ENCODE peak calls at places on chromosomes 4 and X, in nine cellular contexts. E, U, L, J, N, Y, T, S and V are unnamed samples.

GRCh38 chr4:958836-959337 is 14.5 kb downstream of the DGKQ start:
- DNase-seq in Y (no peak), S (no peak), T (no peak), N (no peak), J (no peak), L (no peak), E (no peak), U (no peak), V (no peak)

GRCh38 chrX:69109706-69110635 is 55.3 kb downstream of the PJA1 start:
- DNase-seq in N (no peak), T (no peak), Y (no peak), E (no peak), U (no peak), L (no peak), S (no peak), J (no peak), V (peak; percentile 38)

GRCh38 chr4:107648178-107648991 is 71.6 kb downstream of the PAPSS1 start:
- DNase-seq in Y (no peak), T (no peak), L (no peak), E (no peak), J (no peak), N (no peak), S (peak; percentile 11), U (no peak), V (no peak)

GRCh38 chr4:102760645-102761477 is at the start of gene MANBA:
- DNase-seq in N (peak; percentile 57), Y (peak; percentile 77), T (peak; percentile 41), J (peak; percentile 78), L (peak; percentile 77), E (peak; percentile 91), U (peak; percentile 63), S (peak; percentile 96), V (peak; percentile 69)

GRCh38 chrX:3346436-3347329 is at the start of gene MXRA5:
- DNase-seq in S (peak; percentile 46), U (peak; percentile 14), L (peak; percentile 1), N (no peak), J (no peak), T (no peak), E (no peak), Y (no peak), V (no peak)

GRCh38 chr4:85837334-85837733 is 362.4 kb downstream of the ARHGAP24 start:
- DNase-seq in S (no peak), T (no peak), U (no peak), L (peak; percentile 58), E (peak; percentile 26), Y (no peak), J (no peak), N (no peak), V (no peak)

GRCh38 chrX:146454363-146454762 is 355.2 kb upstream of the CXorf51B start:
- DNase-seq in N (no peak), U (no peak), S (no peak), L (no peak), E (no peak), Y (no peak), J (no peak), T (no peak), V (no peak)

GRCh38 chrX:103531002-103531401 is 11.7 kb upstream of the RAB40A start:
- DNase-seq in J (no peak), T (no peak), E (peak; percentile 9), S (no peak), Y (no peak), L (peak; percentile 86), U (no peak), N (no peak), V (no peak)

GRCh38 chrX:1657367-1658082 is 42.7 kb downstream of the ASMT start:
- DNase-seq in L (peak; percentile 50), E (no peak), J (peak; percentile 35), N (no peak), Y (peak; percentile 66), S (no peak), T (no peak), U (no peak), V (peak; percentile 20)

GRCh38 chrX:111519215-111519614 is 7.8 kb downstream of the SERTM2 start:
- DNase-seq in U (no peak), J (no peak), L (peak; percentile 9), T (no peak), Y (peak; percentile 44), N (no peak), E (no peak), S (peak; percentile 50), V (no peak)

GRCh38 chr4:7160439-7160838 is 31.9 kb upstream of the SORCS2 start:
- DNase-seq in Y (no peak), L (no peak), N (no peak), E (no peak), T (no peak), J (no peak), U (no peak), S (no peak), V (no peak)

GRCh38 chr4:98996056-98996941 is 778 bp downstream of the METAP1 start:
- DNase-seq in J (peak; percentile 41), E (peak; percentile 33), Y (no peak), U (no peak), S (peak; percentile 31), N (no peak), L (peak; percentile 43), T (no peak), V (no peak)

GRCh38 chrX:154596290-154596929 is 11.5 kb downstream of the CTAG1A start:
- DNase-seq in T (peak; percentile 43), N (no peak), L (peak; percentile 18), E (no peak), U (no peak), Y (peak; percentile 74), S (peak; percentile 89), J (no peak), V (peak; percentile 59)

GRCh38 chr4:38464328-38464727 is 199.7 kb upstream of the KLF3 start:
- DNase-seq in L (no peak), T (no peak), N (no peak), E (no peak), J (no peak), Y (no peak), U (no peak), S (no peak), V (no peak)

GRCh38 chr4:73692701-73693100 is 47.7 kb upstream of the CXCL8 start:
- DNase-seq in N (no peak), J (no peak), U (no peak), T (no peak), S (no peak), E (no peak), Y (no peak), L (no peak), V (no peak)

GRCh38 chr4:155758500-155759371 is at the start of gene GUCY1B1:
- DNase-seq in E (peak; percentile 98), J (peak; percentile 35), Y (no peak), L (peak; percentile 94), T (peak; percentile 86), S (peak; percentile 95), U (peak; percentile 70), N (peak; percentile 82), V (peak; percentile 85)